ENCODE peak calls at places on chromosomes 1 and 21, in five cellular contexts. U is NCI-H2081; P is GM20000; G is stimulated activated CD8-positive, alpha-beta memory T cell treated with anti-CD3 and anti-CD28 coated beads, Interleukin-7, amount 100 ng/mL, for 24 hours; W is GM10248. T is an unnamed sample.

GRCh38 chr1:9589144-9589718 is 520 bp downstream of the TMEM201 start:
- DNase-seq in U (peak), P (peak), G (no peak), W (no peak), T (peak)

GRCh38 chr1:86515597-86515996 is 31.3 kb upstream of the CLCA4 start:
- DNase-seq in U (peak), P (no peak), G (no peak), W (no peak), T (no peak)

GRCh38 chr1:21307663-21308062 is 17.4 kb upstream of the ECE1 start:
- DNase-seq in U (no peak), P (no peak), G (no peak), W (no peak), T (no peak)

GRCh38 chr1:178774263-178774662 is 49.2 kb downstream of the RALGPS2 start:
- DNase-seq in U (peak), P (no peak), G (no peak), W (no peak), T (no peak)

GRCh38 chr1:46556822-46557221 is 5.4 kb upstream of the KNCN start:
- DNase-seq in U (no peak), P (no peak), G (no peak), W (no peak), T (no peak)

GRCh38 chr1:3598051-3598471 is 13.2 kb downstream of the MEGF6 start:
- DNase-seq in U (no peak), P (no peak), G (no peak), W (no peak), T (no peak)

GRCh38 chr1:17523487-17524029 is 15.9 kb upstream of the ARHGEF10L start:
- DNase-seq in U (no peak), P (no peak), G (no peak), W (no peak), T (no peak)

GRCh38 chr1:73998348-73998959 is 199.5 kb downstream of the LRRIQ3 start:
- DNase-seq in U (peak), P (peak), G (no peak), W (peak), T (peak)

GRCh38 chr21:44533121-44533890 is 6.7 kb downstream of the KRTAP10-1 start:
- DNase-seq in U (no peak), P (no peak), G (no peak), W (no peak), T (no peak)

GRCh38 chr1:239719642-239720258 is 333.4 kb downstream of the CHRM3 start:
- DNase-seq in U (peak), P (no peak), G (no peak), W (no peak), T (no peak)

GRCh38 chr21:30234643-30235042 is 18.7 kb upstream of the CLDN8 start:
- DNase-seq in U (no peak), P (no peak), G (no peak), W (no peak), T (no peak)

GRCh38 chr21:38376693-38377092 is 119.9 kb downstream of the KCNJ15 start:
- DNase-seq in U (no peak), P (no peak), G (no peak), W (no peak), T (no peak)

GRCh38 chr21:25956993-25957714 is 213.4 kb downstream of the APP start:
- DNase-seq in U (no peak), P (no peak), G (no peak), W (no peak), T (no peak)

GRCh38 chr1:241457421-241457820 is 62.1 kb downstream of the FH start:
- DNase-seq in U (no peak), P (no peak), G (no peak), W (no peak), T (no peak)

GRCh38 chr1:184929711-184930202 is 44.6 kb downstream of the NIBAN1 start:
- DNase-seq in U (no peak), P (no peak), G (no peak), W (no peak), T (no peak)

GRCh38 chr1:200207711-200208126 is 180.2 kb downstream of the NR5A2 start:
- DNase-seq in U (no peak), P (peak), G (no peak), W (peak), T (no peak)

GRCh38 chr1:211415700-211416099 is 76.3 kb downstream of the RD3 start:
- DNase-seq in U (no peak), P (no peak), G (no peak), W (no peak), T (no peak)

GRCh38 chr21:31945576-31945975 is 72.8 kb downstream of the HUNK start:
- DNase-seq in U (no peak), P (no peak), G (no peak), W (no peak), T (no peak)

GRCh38 chr1:93653656-93654055 is 28.0 kb downstream of the BCAR3 start:
- DNase-seq in U (no peak), P (no peak), G (no peak), W (no peak), T (no peak)

GRCh38 chr1:226164154-226164553 is 22.4 kb downstream of the ACBD3 start:
- DNase-seq in U (no peak), P (no peak), G (no peak), W (no peak), T (no peak)

GRCh38 chr1:10665226-10665625 is 131.2 kb downstream of the CASZ1 start:
- DNase-seq in U (no peak), P (no peak), G (no peak), W (no peak), T (no peak)

GRCh38 chr1:1948783-1949182 is 29.7 kb upstream of the TMEM52 start:
- DNase-seq in U (no peak), P (no peak), G (no peak), W (no peak), T (no peak)

GRCh38 chr1:116861137-116861536 is 48.6 kb upstream of the PTGFRN start:
- DNase-seq in U (no peak), P (no peak), G (no peak), W (no peak), T (no peak)

GRCh38 chr1:97903626-97904025 is 17.2 kb downstream of the DPYD start:
- DNase-seq in U (no peak), P (no peak), G (no peak), W (no peak), T (no peak)

GRCh38 chr1:241235236-241235897 is 121.6 kb downstream of the RGS7 start:
- DNase-seq in U (peak), P (no peak), G (no peak), W (no peak), T (no peak)